ENCODE peak calls at places on chromosomes 1 and 21, in seven cellular contexts. Z is endodermal cell, X is mammary epithelial cell, I is left ventricle myocardium inferior, G is MM.1S, T is heart left ventricle, S is tibial artery. Y is an unnamed sample. For H3K4me1 and H3K9me3, the result is how much of the 10 kb centered on the place peaks cover.

GRCh38 chr1:193537266-193538003 is 351.0 kb upstream of the B3GALT2 start:
- DNase-seq in Z (no peak), X (no peak), I (no peak), G (peak), T (no peak), S (no peak), Y (no peak)

GRCh38 chr1:59057211-59057694 is 239.6 kb upstream of the FGGY start:
- DNase-seq in Z (peak), X (peak), I (peak), G (no peak), T (peak), S (peak), Y (peak)

GRCh38 chr1:205800470-205800869 is 12.5 kb downstream of the SLC41A1 start:
- DNase-seq in Z (no peak), X (no peak), I (no peak), G (no peak), T (no peak), S (no peak), Y (no peak)

GRCh38 chr1:25031601-25031965 is 101.5 kb upstream of the RUNX3 start:
- DNase-seq in Z (no peak), X (no peak), I (no peak), G (no peak), T (no peak), S (no peak), Y (no peak)

GRCh38 chr1:59992040-59992820 is 65.7 kb upstream of the CYP2J2 start:
- DNase-seq in Z (no peak), X (no peak), I (no peak), G (no peak), T (no peak), S (no peak), Y (no peak)

GRCh38 chr1:38027201-38028104 is 14.9 kb downstream of the UTP11 start:
- DNase-seq in Z (no peak), X (peak), I (no peak), G (no peak), T (no peak), S (no peak), Y (no peak)

GRCh38 chr1:218156602-218157001 is 128.5 kb upstream of the RRP15 start:
- DNase-seq in Z (peak), X (no peak), I (peak), G (no peak), T (peak), S (no peak), Y (no peak)

GRCh38 chr1:115198938-115199337 is 109.6 kb upstream of the TSPAN2 start:
- DNase-seq in Z (no peak), X (no peak), I (peak), G (no peak), T (peak), S (no peak), Y (no peak)

GRCh38 chr1:186442651-186443114 is 18.2 kb downstream of the PDC start:
- DNase-seq in Z (no peak), X (peak), I (no peak), G (no peak), T (no peak), S (no peak), Y (no peak)

GRCh38 chr1:52423771-52424170 is 19.4 kb downstream of the PRPF38A start:
- DNase-seq in Z (no peak), X (no peak), I (no peak), G (no peak), T (peak), S (no peak), Y (no peak)

GRCh38 chr1:159000627-159001026 is 9.1 kb upstream of the IFI16 start:
- DNase-seq in Z (peak), X (peak), I (peak), G (no peak), T (peak), S (peak), Y (peak)

GRCh38 chr1:107358611-107359342 is 217.9 kb downstream of the NTNG1 start:
- DNase-seq in Z (no peak), X (no peak), I (no peak), G (no peak), T (no peak), S (no peak), Y (no peak)

GRCh38 chr1:162371611-162372010 is 5.0 kb downstream of the SPATA46 start:
- DNase-seq in Z (no peak), X (peak), I (no peak), G (no peak), T (no peak), S (no peak), Y (no peak)

GRCh38 chr1:170881268-170882265 is 53.8 kb upstream of the MROH9 start:
- DNase-seq in Z (no peak), X (peak), I (no peak), G (peak), T (no peak), S (no peak), Y (no peak)

GRCh38 chr1:7070389-7071029 is 285.3 kb downstream of the CAMTA1 start:
- DNase-seq in Z (peak), X (peak), I (peak), G (peak), T (peak), S (peak), Y (peak)

GRCh38 chr1:202283379-202283844 is 58.3 kb downstream of the UBE2T start:
- DNase-seq in Z (no peak), X (peak), I (no peak), G (peak), T (no peak), S (peak), Y (no peak)

GRCh38 chr21:44800971-44801467 is 601 bp downstream of the UBE2G2 start:
- DNase-seq in Z (peak), X (peak), I (no peak), G (peak), T (no peak), S (no peak), Y (no peak)

GRCh38 chr1:26950602-26951001 is 9.7 kb downstream of the KDF1 start:
- DNase-seq in Z (no peak), X (no peak), I (no peak), G (no peak), T (no peak), S (no peak), Y (peak)

GRCh38 chr1:165069829-165070228 is 286.7 kb downstream of the LMX1A start:
- DNase-seq in Z (no peak), X (no peak), I (no peak), G (no peak), T (no peak), S (no peak), Y (no peak)

GRCh38 chr1:77168358-77168757 is 50.9 kb downstream of the PIGK start:
- DNase-seq in Z (no peak), X (no peak), I (no peak), G (no peak), T (no peak), S (no peak), Y (no peak)

GRCh38 chr1:51897699-51898031 is 19.1 kb upstream of the NRDC start:
- DNase-seq in Z (no peak), X (peak), I (no peak), G (no peak), T (no peak), S (no peak), Y (no peak)

GRCh38 chr1:56838726-56839125 is 15.9 kb upstream of the C8A start:
- DNase-seq in Z (no peak), X (no peak), I (no peak), G (no peak), T (no peak), S (no peak), Y (no peak)

GRCh38 chr1:203086992-203087763 is 1.4 kb upstream of the MYOG start:
- DNase-seq in Z (peak), X (no peak), I (no peak), G (no peak), T (no peak), S (no peak), Y (no peak)

GRCh38 chr1:221706191-221706590 is 35.7 kb downstream of the DUSP10 start:
- DNase-seq in Z (no peak), X (no peak), I (no peak), G (no peak), T (no peak), S (no peak), Y (no peak)
- H3K4me1 ChIP-seq in Z (under half), X (under half), I (under half), G (under half), T (under half), S (under half), Y (under half)

DNA sequence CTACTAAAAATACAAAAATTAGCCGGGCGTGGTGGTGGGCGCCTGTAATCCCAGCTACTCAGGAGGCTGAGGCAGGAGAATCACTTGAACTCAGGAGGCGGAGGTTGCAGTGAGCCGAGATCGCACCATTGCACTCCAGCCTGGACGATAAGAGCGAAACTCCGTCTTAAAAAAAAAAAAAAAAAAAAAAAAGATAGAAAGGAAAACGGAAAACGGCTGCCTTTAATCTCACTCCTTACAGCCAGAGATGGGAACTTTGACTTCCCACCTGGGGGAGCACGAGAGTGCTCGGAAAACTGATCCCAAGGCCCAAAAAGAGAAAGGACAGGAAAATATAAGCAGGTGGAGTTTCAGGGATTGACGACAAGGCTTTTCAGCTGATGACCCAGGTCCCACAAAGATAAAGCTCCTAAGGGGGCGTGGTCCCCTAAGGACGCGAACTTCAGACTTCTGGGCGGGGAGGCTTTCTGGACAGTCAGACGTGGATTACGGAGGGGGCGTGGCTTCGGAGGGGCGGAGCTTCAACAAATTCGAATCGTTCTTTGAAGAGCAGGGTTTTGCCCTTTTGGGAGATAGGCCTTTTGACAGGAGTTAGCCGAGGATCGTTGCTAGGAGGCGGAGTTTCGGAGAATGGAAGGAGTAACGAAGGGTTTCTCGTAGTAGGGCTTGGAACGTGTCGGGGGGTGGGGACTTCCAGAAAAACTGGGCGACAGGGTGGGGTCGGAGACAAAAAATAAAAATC is 966 bp upstream of the CKS1B start:
- DNase-seq in Z (peak), X (peak), I (peak), G (peak), T (peak), S (peak), Y (peak)
- TF ChIP-seq CTCF in Z (peak), X (no peak), I (no peak), G (peak), T (no peak), S (no peak), Y (no peak)

DNA sequence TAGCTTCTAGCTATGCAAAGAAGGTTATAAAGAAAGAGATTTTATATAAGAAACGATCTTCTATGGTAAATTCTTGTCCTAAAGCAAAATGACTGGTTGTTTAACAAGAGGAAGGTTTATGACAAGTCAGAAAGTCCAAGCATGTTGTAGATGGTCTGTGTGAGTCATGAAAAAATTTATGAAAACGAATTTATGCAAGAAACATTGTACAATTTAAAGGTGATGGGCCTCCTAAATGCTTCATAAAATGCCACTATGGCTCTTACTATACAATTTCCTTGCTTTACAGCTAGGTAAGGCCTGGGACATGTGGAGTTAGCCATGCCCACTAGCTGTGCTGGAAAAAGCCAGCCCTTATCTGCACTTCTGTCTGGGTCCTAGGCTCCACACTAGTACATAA is 125.4 kb downstream of the PTGER3 start:
- DNase-seq in Z (no peak), X (no peak), I (no peak), G (no peak), T (no peak), S (no peak), Y (no peak)
- H3K9me3 ChIP-seq in Z (under half), X (under half), I (under half), G (under half), T (under half), S (under half), Y (under half)

GRCh38 chr1:228919919-228920318 is 184.6 kb downstream of the RHOU start:
- DNase-seq in Z (no peak), X (no peak), I (no peak), G (no peak), T (no peak), S (no peak), Y (no peak)

GRCh38 chr1:228920791-228921190 is 185.5 kb downstream of the RHOU start:
- DNase-seq in Z (no peak), X (no peak), I (no peak), G (no peak), T (no peak), S (no peak), Y (no peak)

GRCh38 chr1:228923973-228924766 is 188.9 kb downstream of the RHOU start:
- DNase-seq in Z (no peak), X (no peak), I (no peak), G (no peak), T (no peak), S (no peak), Y (no peak)

GRCh38 chr1:228921473-228921872 is 186.2 kb downstream of the RHOU start:
- DNase-seq in Z (no peak), X (no peak), I (no peak), G (no peak), T (no peak), S (no peak), Y (no peak)

GRCh38 chr1:228922722-228923376 is 187.6 kb downstream of the RHOU start:
- DNase-seq in Z (no peak), X (no peak), I (no peak), G (no peak), T (no peak), S (no peak), Y (no peak)
- H3K4me1 ChIP-seq in Z (under half), X (under half), I (under half), G (under half), T (under half), S (under half), Y (under half)

DNA sequence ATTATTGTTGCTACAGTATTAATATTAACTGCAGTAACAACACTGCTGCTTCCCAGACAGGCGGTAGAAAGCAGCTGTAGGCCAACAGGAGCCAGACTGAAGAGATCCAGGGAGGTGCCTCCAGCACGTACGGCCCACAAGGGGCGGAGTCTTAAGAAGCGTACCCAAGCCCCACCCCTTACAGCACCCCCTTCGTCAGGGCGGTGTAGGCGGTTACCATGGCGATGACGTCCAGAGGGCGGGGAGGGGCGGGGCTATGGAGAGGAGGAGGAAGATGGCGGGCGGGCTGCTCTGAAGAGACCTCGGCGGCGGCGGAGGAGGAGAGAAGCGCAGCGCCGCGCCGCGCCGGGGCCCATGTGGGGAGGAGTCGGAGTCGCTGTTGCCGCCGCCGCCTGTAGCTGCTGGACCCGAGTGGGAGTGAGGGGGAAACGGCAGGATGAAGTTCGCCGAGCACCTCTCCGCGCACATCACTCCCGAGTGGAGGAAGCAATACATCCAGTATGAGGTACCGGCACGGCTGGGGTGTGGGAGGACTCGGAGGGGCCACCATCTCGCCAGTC is at the start of gene XPR1:
- DNase-seq in Z (peak), X (peak), I (peak), G (peak), T (peak), S (peak), Y (peak)
- TF ChIP-seq CTCF in Z (no peak), X (peak), I (peak), G (peak), T (peak), S (peak), Y (no peak)

GRCh38 chr21:24220466-24220865 is 1386.8 kb downstream of the MRPL39 start:
- DNase-seq in Z (no peak), X (no peak), I (no peak), G (no peak), T (no peak), S (no peak), Y (no peak)
- H3K9me3 ChIP-seq in Z (under half), X (under half), I (under half), G (under half), T (under half), S (under half), Y (under half)

GRCh38 chr1:28247603-28248272 is 11.6 kb upstream of the SESN2 start:
- DNase-seq in Z (no peak), X (no peak), I (no peak), G (no peak), T (no peak), S (no peak), Y (no peak)
- H3K4me1 ChIP-seq in Z (under half), X (under half), I (half or more), G (under half), T (under half), S (under half), Y (half or more)

DNA sequence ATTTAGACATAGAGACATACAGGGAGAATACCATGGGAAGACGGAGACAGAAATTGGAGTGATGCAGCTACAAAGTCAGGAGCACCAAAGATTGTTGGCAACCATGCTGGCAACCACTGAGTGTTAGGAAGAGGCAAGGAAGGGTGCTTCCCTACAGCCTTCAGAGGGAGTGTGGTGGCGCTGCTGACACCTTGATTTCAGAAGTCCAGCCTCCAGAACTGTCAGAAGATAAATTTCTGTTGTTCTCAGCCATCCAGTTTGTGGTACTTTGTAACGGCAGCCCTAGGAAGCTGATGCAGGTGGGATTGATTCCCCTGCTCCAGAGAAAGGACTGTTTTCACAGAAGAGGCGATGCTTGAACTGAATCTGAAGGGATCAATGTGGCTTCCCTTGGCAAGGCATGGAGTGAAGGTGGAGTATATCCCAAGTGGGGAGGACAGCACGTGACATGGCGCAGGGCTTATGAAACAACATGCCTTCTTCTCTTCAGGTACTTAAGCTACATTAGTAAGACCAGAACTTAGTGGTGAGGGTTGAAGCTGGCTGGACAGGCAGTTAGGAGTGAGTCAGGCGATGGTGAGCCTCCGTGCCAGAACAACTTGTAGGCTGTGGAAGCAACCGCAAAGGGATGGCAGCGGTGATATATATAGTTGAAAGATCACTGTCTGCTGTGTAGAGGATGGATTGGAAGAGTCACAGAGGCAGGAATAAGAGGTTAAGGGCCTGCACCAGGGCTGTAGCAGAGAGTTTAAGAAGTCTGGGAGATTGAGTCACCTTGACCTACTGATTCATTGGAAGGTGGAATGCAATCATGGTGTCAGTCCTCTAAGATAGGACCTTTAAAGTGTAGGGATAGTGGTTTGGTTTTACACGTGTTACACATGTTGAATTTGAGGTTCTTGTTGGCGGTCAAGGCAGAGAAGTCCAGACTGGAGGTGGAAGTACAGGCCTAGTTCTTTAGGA is 2.1 kb downstream of the LEPR start:
- DNase-seq in Z (no peak), X (peak), I (no peak), G (no peak), T (no peak), S (no peak), Y (no peak)
- TF ChIP-seq CTCF in Z (no peak), X (no peak), I (no peak), G (no peak), T (no peak), S (no peak), Y (no peak)

Y was measured in mucosa of descending colon.